ENCODE peak calls at places on chromosome 10, in eight cellular contexts. A, R, Z, D, I, P, F and L are unnamed samples.

GRCh38 chr10:125140151-125140550 is 20.2 kb downstream of the CTBP2 start:
- DNase-seq in Z (no peak), I (no peak), A (no peak), P (no peak), D (no peak), R (no peak), F (no peak), L (no peak)

GRCh38 chr10:129545257-129545656 is 78.2 kb downstream of the MGMT start:
- DNase-seq in R (no peak), I (no peak), Z (no peak), D (peak), P (no peak), F (no peak), A (no peak), L (no peak)

GRCh38 chr10:88745633-88746032 is 14.2 kb upstream of the LIPN start:
- DNase-seq in I (no peak), P (no peak), D (no peak), A (no peak), F (no peak), R (no peak), Z (no peak), L (no peak)

GRCh38 chr10:11845113-11845512 is 22.0 kb downstream of the PROSER2 start:
- DNase-seq in F (no peak), A (no peak), I (no peak), R (peak), P (no peak), D (no peak), Z (no peak), L (no peak)

GRCh38 chr10:20276127-20276979 is 460.1 kb downstream of the PLXDC2 start:
- DNase-seq in P (no peak), D (no peak), F (no peak), A (no peak), R (no peak), Z (no peak), I (no peak), L (no peak)

GRCh38 chr10:127346604-127347003 is 150.2 kb upstream of the INSYN2A start:
- DNase-seq in I (no peak), D (no peak), A (no peak), R (no peak), F (no peak), Z (peak), P (no peak), L (no peak)

GRCh38 chr10:104367856-104368255 is 14.2 kb downstream of the CFAP58 start:
- DNase-seq in I (no peak), R (no peak), Z (no peak), A (no peak), F (no peak), P (no peak), D (no peak), L (no peak)

GRCh38 chr10:77898323-77899079 is 28.1 kb downstream of the DLG5 start:
- DNase-seq in R (no peak), P (no peak), Z (no peak), D (no peak), F (no peak), A (no peak), I (no peak), L (no peak)

GRCh38 chr10:124128811-124129145 is 35.4 kb upstream of the CHST15 start:
- DNase-seq in Z (no peak), F (no peak), I (no peak), D (no peak), A (no peak), P (no peak), R (no peak), L (no peak)

GRCh38 chr10:97549587-97550322 is 22.8 kb upstream of the ANKRD2 start:
- DNase-seq in Z (no peak), P (no peak), F (no peak), A (no peak), R (no peak), I (no peak), D (peak), L (peak)